ENCODE peak calls at places on chromosomes 4 and X, in four cellular contexts. W is stimulated activated CD8-positive, alpha-beta memory T cell treated with anti-CD3 and anti-CD28 coated beads, Interleukin-7, amount 100 ng/mL, for 4 hours; Z is stimulated activated CD4-positive, alpha-beta T cell treated with anti-CD3 and anti-CD28 coated beads, Interleukin-12 subunit alpha, Interleukin-12 subunit beta, amount 100 ng/mL, for 24 hours; D is ELR. I is an unnamed sample.

GRCh38 chr4:162727232-162727631 is 439.5 kb downstream of the NAF1 start:
- DNase-seq in D (no peak), W (no peak), Z (no peak), I (no peak)

GRCh38 chr4:141912831-141913230 is 276.4 kb downstream of the IL15 start:
- DNase-seq in D (no peak), Z (no peak), W (no peak), I (no peak)

GRCh38 chrX:63963382-63963781 is 178.4 kb upstream of the ARHGEF9 start:
- DNase-seq in Z (no peak), D (no peak), W (no peak), I (no peak)

GRCh38 chr4:114312349-114312748 is 286.3 kb upstream of the UGT8 start:
- DNase-seq in Z (no peak), W (no peak), D (no peak), I (no peak)

GRCh38 chrX:70433848-70434351 is 10.7 kb upstream of the DLG3 start:
- DNase-seq in W (peak), Z (peak), D (peak), I (peak)

GRCh38 chr4:94032754-94033153 is 174.9 kb upstream of the SMARCAD1 start:
- DNase-seq in W (no peak), Z (no peak), D (peak), I (no peak)

GRCh38 chr4:177125656-177126055 is 184.0 kb upstream of the NEIL3 start:
- DNase-seq in D (no peak), W (no peak), Z (no peak), I (no peak)

GRCh38 chr4:56908206-56909082 is 744 bp downstream of the REST start:
- DNase-seq in W (peak), D (peak), Z (peak), I (peak)

GRCh38 chr4:25830545-25830944 is 32.2 kb downstream of the SEL1L3 start:
- DNase-seq in D (no peak), Z (no peak), W (no peak), I (no peak)

GRCh38 chrX:104376937-104377336 is 122.2 kb upstream of the ESX1 start:
- DNase-seq in Z (no peak), D (no peak), W (no peak), I (no peak)

GRCh38 chrX:139192386-139192961 is 338.1 kb upstream of the F9 start:
- DNase-seq in D (no peak), Z (no peak), W (no peak), I (no peak)

GRCh38 chr4:124275-125081 is at the start of gene ZNF718:
- DNase-seq in Z (peak), W (peak), D (peak), I (peak)

GRCh38 chr4:26150948-26151347 is 169.9 kb upstream of the RBPJ start:
- DNase-seq in Z (peak), D (peak), W (no peak), I (no peak)

GRCh38 chr4:166014411-166014810 is 141.4 kb downstream of the TLL1 start:
- DNase-seq in D (no peak), Z (no peak), W (no peak), I (no peak)

GRCh38 chrX:136147966-136148365 is 633 bp downstream of the FHL1 start:
- DNase-seq in Z (no peak), W (no peak), D (no peak), I (no peak)

GRCh38 chr4:106264331-106264728 is 51.7 kb downstream of the TBCK start:
- DNase-seq in Z (no peak), W (no peak), D (no peak), I (no peak)

GRCh38 chr4:173415092-173415491 is 16.2 kb upstream of the SCRG1 start:
- DNase-seq in W (no peak), D (peak), Z (no peak), I (no peak)

GRCh38 chrX:130944230-130944629 is 41.2 kb upstream of the ENOX2 start:
- DNase-seq in Z (no peak), W (no peak), D (no peak), I (no peak)

GRCh38 chr4:8274772-8275241 is 5.3 kb downstream of the HTRA3 start:
- DNase-seq in D (peak), Z (no peak), W (no peak), I (no peak)

GRCh38 chr4:36426741-36427140 is 145.3 kb downstream of the DTHD1 start:
- DNase-seq in D (no peak), Z (no peak), W (no peak), I (no peak)

GRCh38 chrX:111360839-111361238 is 51.2 kb downstream of the DCX start:
- DNase-seq in D (no peak), W (no peak), Z (no peak), I (no peak)

GRCh38 chrX:94058728-94059382 is 384.8 kb downstream of the FAM133A start:
- DNase-seq in Z (no peak), D (peak), W (no peak), I (no peak)

GRCh38 chr4:164095313-164096110 is 601.0 kb downstream of the TMA16 start:
- DNase-seq in W (no peak), Z (no peak), D (no peak), I (no peak)

GRCh38 chr4:38151870-38152269 is 191.7 kb downstream of the PTTG2 start:
- DNase-seq in Z (no peak), W (no peak), D (no peak), I (no peak)

GRCh38 chr4:124631760-124632159 is 80.8 kb downstream of the ANKRD50 start:
- DNase-seq in D (peak), W (no peak), Z (no peak), I (no peak)

GRCh38 chr4:8185280-8185679 is 13.8 kb upstream of the SH3TC1 start:
- DNase-seq in D (peak), Z (no peak), W (no peak), I (no peak)

GRCh38 chrX:152915541-152916241 is 17.8 kb downstream of the ZNF185 start:
- DNase-seq in W (no peak), D (peak), Z (no peak), I (no peak)

GRCh38 chrX:66676990-66677389 is 38.1 kb upstream of the EDA2R start:
- DNase-seq in Z (no peak), W (no peak), D (peak), I (no peak)

GRCh38 chrX:152231106-152231505 is 92.7 kb upstream of the MAGEA10 start:
- DNase-seq in W (no peak), Z (no peak), D (no peak), I (no peak)

GRCh38 chrX:66672106-66672505 is 33.2 kb upstream of the EDA2R start:
- DNase-seq in W (no peak), Z (no peak), D (peak), I (no peak)

GRCh38 chr4:169179609-169180526 is 90.9 kb downstream of the SH3RF1 start:
- DNase-seq in Z (no peak), D (no peak), W (no peak), I (no peak)

GRCh38 chr4:131370846-131371245 is 1778.2 kb upstream of the PCDH10 start:
- DNase-seq in D (no peak), W (no peak), Z (no peak), I (no peak)

I was measured in activated CD4-positive, CD25-positive, alpha-beta regulatory T cell treated with anti-CD3 and anti-CD28 coated beads, Interleukin-2, amount 50 U/mL, for 16 hours.